ENCODE peak calls at places on chromosomes 5 and 9, in ten cellular contexts. One of them, this sample, is unnamed.
A peak's percentile ranks its signal among the peaks of the same experiment; 100 is the strongest.

GRCh38 chr5:79236364-79236969 is 536 bp downstream of the JMY start:
- DNase-seq in stomach: no peak
- DNase-seq in lower lobe of right lung: no peak
- DNase-seq in mesenchymal stem cell: peak; percentile 46
- DNase-seq in cardiac muscle cell: peak; percentile 31
- DNase-seq in CD8-positive, alpha-beta memory T cell: peak; percentile 16
- DNase-seq in GM12878: no peak
- DNase-seq in uterus: no peak
- DNase-seq in Karpas-422: no peak
- DNase-seq in aorta: peak; percentile 52
- DNase-seq in this sample: peak; percentile 5

GRCh38 chr9:110452227-110452801 is 114.7 kb upstream of the TXNDC8 start:
- DNase-seq in lower lobe of right lung: no peak
- DNase-seq in uterus: no peak
- DNase-seq in cardiac muscle cell: peak; percentile 45
- DNase-seq in CD8-positive, alpha-beta memory T cell: no peak
- DNase-seq in stomach: no peak
- DNase-seq in GM12878: no peak
- DNase-seq in Karpas-422: peak; percentile 57
- DNase-seq in mesenchymal stem cell: peak; percentile 19
- DNase-seq in aorta: no peak
- DNase-seq in this sample: peak; percentile 29

GRCh38 chr9:5529683-5530221 is 19.4 kb downstream of the PDCD1LG2 start:
- DNase-seq in mesenchymal stem cell: no peak
- DNase-seq in CD8-positive, alpha-beta memory T cell: no peak
- DNase-seq in uterus: no peak
- DNase-seq in stomach: no peak
- DNase-seq in aorta: no peak
- DNase-seq in cardiac muscle cell: no peak
- DNase-seq in lower lobe of right lung: no peak
- DNase-seq in Karpas-422: peak; percentile 77
- DNase-seq in GM12878: peak; percentile 73
- DNase-seq in this sample: peak; percentile 64

GRCh38 chr9:88605500-88606172 is 70.7 kb downstream of the NXNL2 start:
- DNase-seq in CD8-positive, alpha-beta memory T cell: no peak
- DNase-seq in aorta: no peak
- DNase-seq in uterus: no peak
- DNase-seq in cardiac muscle cell: peak; percentile 56
- DNase-seq in mesenchymal stem cell: peak; percentile 74
- DNase-seq in stomach: no peak
- DNase-seq in lower lobe of right lung: no peak
- DNase-seq in GM12878: no peak
- DNase-seq in Karpas-422: no peak
- DNase-seq in this sample: no peak

GRCh38 chr9:111860443-111860842 is 36.2 kb upstream of the UGCG start:
- DNase-seq in mesenchymal stem cell: no peak
- DNase-seq in Karpas-422: no peak
- DNase-seq in cardiac muscle cell: no peak
- DNase-seq in uterus: no peak
- DNase-seq in GM12878: no peak
- DNase-seq in aorta: no peak
- DNase-seq in CD8-positive, alpha-beta memory T cell: no peak
- DNase-seq in stomach: no peak
- DNase-seq in lower lobe of right lung: no peak
- DNase-seq in this sample: no peak

GRCh38 chr5:108642170-108642906 is 105.4 kb upstream of the FER start:
- DNase-seq in cardiac muscle cell: peak; percentile 86
- DNase-seq in mesenchymal stem cell: peak; percentile 78
- DNase-seq in stomach: peak; percentile 38
- DNase-seq in lower lobe of right lung: no peak
- DNase-seq in GM12878: peak; percentile 68
- DNase-seq in aorta: peak; percentile 57
- DNase-seq in CD8-positive, alpha-beta memory T cell: peak; percentile 15
- DNase-seq in Karpas-422: peak; percentile 86
- DNase-seq in uterus: peak; percentile 18
- DNase-seq in this sample: peak; percentile 69

GRCh38 chr5:9776525-9776924 is 146.4 kb upstream of the TAS2R1 start:
- DNase-seq in Karpas-422: no peak
- DNase-seq in lower lobe of right lung: no peak
- DNase-seq in stomach: no peak
- DNase-seq in mesenchymal stem cell: peak; percentile 54
- DNase-seq in GM12878: no peak
- DNase-seq in cardiac muscle cell: peak; percentile 27
- DNase-seq in uterus: no peak
- DNase-seq in aorta: no peak
- DNase-seq in CD8-positive, alpha-beta memory T cell: no peak
- DNase-seq in this sample: peak; percentile 58

GRCh38 chr9:98642661-98643312 is 65.9 kb downstream of the GABBR2 start:
- DNase-seq in uterus: no peak
- DNase-seq in mesenchymal stem cell: no peak
- DNase-seq in cardiac muscle cell: no peak
- DNase-seq in Karpas-422: no peak
- DNase-seq in stomach: no peak
- DNase-seq in aorta: no peak
- DNase-seq in lower lobe of right lung: no peak
- DNase-seq in CD8-positive, alpha-beta memory T cell: no peak
- DNase-seq in GM12878: no peak
- DNase-seq in this sample: no peak

GRCh38 chr5:153968761-153969562 is 69.7 kb downstream of the FAM114A2 start:
- DNase-seq in lower lobe of right lung: no peak
- DNase-seq in aorta: no peak
- DNase-seq in cardiac muscle cell: no peak
- DNase-seq in uterus: no peak
- DNase-seq in stomach: no peak
- DNase-seq in CD8-positive, alpha-beta memory T cell: no peak
- DNase-seq in mesenchymal stem cell: no peak
- DNase-seq in Karpas-422: no peak
- DNase-seq in GM12878: no peak
- DNase-seq in this sample: no peak

GRCh38 chr5:153965102-153965645 is 73.5 kb downstream of the FAM114A2 start:
- DNase-seq in uterus: peak; percentile 26
- DNase-seq in Karpas-422: peak; percentile 88
- DNase-seq in aorta: no peak
- DNase-seq in cardiac muscle cell: peak; percentile 69
- DNase-seq in stomach: peak; percentile 33
- DNase-seq in mesenchymal stem cell: peak; percentile 69
- DNase-seq in lower lobe of right lung: no peak
- DNase-seq in CD8-positive, alpha-beta memory T cell: peak; percentile 9
- DNase-seq in GM12878: peak; percentile 13
- DNase-seq in this sample: peak; percentile 31

GRCh38 chr5:153969563-153969895 is 69.2 kb downstream of the FAM114A2 start:
- DNase-seq in Karpas-422: no peak
- DNase-seq in cardiac muscle cell: no peak
- DNase-seq in mesenchymal stem cell: no peak
- DNase-seq in stomach: no peak
- DNase-seq in lower lobe of right lung: no peak
- DNase-seq in uterus: no peak
- DNase-seq in aorta: no peak
- DNase-seq in CD8-positive, alpha-beta memory T cell: no peak
- DNase-seq in GM12878: no peak
- DNase-seq in this sample: no peak

GRCh38 chr5:153960269-153961215 is 78.2 kb downstream of the FAM114A2 start:
- DNase-seq in mesenchymal stem cell: peak; percentile 27
- DNase-seq in Karpas-422: no peak
- DNase-seq in GM12878: no peak
- DNase-seq in cardiac muscle cell: peak; percentile 14
- DNase-seq in CD8-positive, alpha-beta memory T cell: peak; percentile 4
- DNase-seq in uterus: no peak
- DNase-seq in stomach: no peak
- DNase-seq in lower lobe of right lung: no peak
- DNase-seq in aorta: no peak
- DNase-seq in this sample: no peak

GRCh38 chr5:153964201-153965101 is 74.3 kb downstream of the FAM114A2 start:
- DNase-seq in CD8-positive, alpha-beta memory T cell: no peak
- DNase-seq in cardiac muscle cell: no peak
- DNase-seq in mesenchymal stem cell: no peak
- DNase-seq in uterus: no peak
- DNase-seq in GM12878: no peak
- DNase-seq in aorta: no peak
- DNase-seq in lower lobe of right lung: no peak
- DNase-seq in Karpas-422: no peak
- DNase-seq in stomach: no peak
- DNase-seq in this sample: no peak
- H3K4me3 ChIP-seq in CD8-positive, alpha-beta memory T cell: no peak overlapping the region
- H3K4me3 ChIP-seq in cardiac muscle cell: no peak overlapping the region
- H3K4me3 ChIP-seq in mesenchymal stem cell: peak overlapping the region; percentile 44
- H3K4me3 ChIP-seq in uterus: no peak overlapping the region
- H3K4me3 ChIP-seq in GM12878: no peak overlapping the region
- H3K4me3 ChIP-seq in aorta: no peak overlapping the region
- H3K4me3 ChIP-seq in lower lobe of right lung: no peak overlapping the region
- H3K4me3 ChIP-seq in Karpas-422: no peak overlapping the region
- H3K4me3 ChIP-seq in stomach: no peak overlapping the region
- H3K4me3 ChIP-seq in this sample: no peak overlapping the region

GRCh38 chr5:174690256-174690655 is 34.1 kb upstream of the MSX2 start:
- DNase-seq in cardiac muscle cell: peak; percentile 6
- DNase-seq in stomach: no peak
- DNase-seq in mesenchymal stem cell: peak; percentile 61
- DNase-seq in lower lobe of right lung: no peak
- DNase-seq in aorta: no peak
- DNase-seq in CD8-positive, alpha-beta memory T cell: no peak
- DNase-seq in Karpas-422: no peak
- DNase-seq in GM12878: no peak
- DNase-seq in uterus: no peak
- DNase-seq in this sample: no peak
- H3K27me3 ChIP-seq in cardiac muscle cell: peaks cover 25% of the 10 kb centered on the region
- H3K27me3 ChIP-seq in stomach: peaks cover 74% of the 10 kb centered on the region
- H3K27me3 ChIP-seq in mesenchymal stem cell: peaks cover 82% of the 10 kb centered on the region
- H3K27me3 ChIP-seq in lower lobe of right lung: peaks cover 88% of the 10 kb centered on the region
- H3K27me3 ChIP-seq in aorta: no peaks in the 10 kb centered on the region
- H3K27me3 ChIP-seq in CD8-positive, alpha-beta memory T cell: peaks cover 16% of the 10 kb centered on the region
- H3K27me3 ChIP-seq in Karpas-422: no peaks in the 10 kb centered on the region
- H3K27me3 ChIP-seq in GM12878: peaks cover 7% of the 10 kb centered on the region
- H3K27me3 ChIP-seq in uterus: peaks cover 38% of the 10 kb centered on the region
- H3K27me3 ChIP-seq in this sample: peaks cover 15% of the 10 kb centered on the region

GRCh38 chr5:1763960-1764605 is 35.6 kb downstream of the MRPL36 start:
- DNase-seq in cardiac muscle cell: no peak
- DNase-seq in mesenchymal stem cell: no peak
- DNase-seq in aorta: peak; percentile 31
- DNase-seq in GM12878: no peak
- DNase-seq in Karpas-422: no peak
- DNase-seq in CD8-positive, alpha-beta memory T cell: no peak
- DNase-seq in stomach: no peak
- DNase-seq in lower lobe of right lung: peak; percentile 35
- DNase-seq in uterus: no peak
- DNase-seq in this sample: no peak

GRCh38 chr5:1764606-1764960 is 35.1 kb downstream of the MRPL36 start:
- DNase-seq in stomach: no peak
- DNase-seq in Karpas-422: no peak
- DNase-seq in GM12878: no peak
- DNase-seq in CD8-positive, alpha-beta memory T cell: no peak
- DNase-seq in cardiac muscle cell: no peak
- DNase-seq in mesenchymal stem cell: no peak
- DNase-seq in aorta: peak; percentile 30
- DNase-seq in lower lobe of right lung: peak; percentile 38
- DNase-seq in uterus: no peak
- DNase-seq in this sample: no peak

GRCh38 chr5:1767524-1768282 is 31.9 kb downstream of the MRPL36 start:
- DNase-seq in cardiac muscle cell: no peak
- DNase-seq in CD8-positive, alpha-beta memory T cell: no peak
- DNase-seq in aorta: peak; percentile 33
- DNase-seq in GM12878: no peak
- DNase-seq in Karpas-422: no peak
- DNase-seq in stomach: no peak
- DNase-seq in uterus: no peak
- DNase-seq in mesenchymal stem cell: no peak
- DNase-seq in lower lobe of right lung: peak; percentile 34
- DNase-seq in this sample: no peak

GRCh38 chr5:1765141-1765879 is 34.3 kb downstream of the MRPL36 start:
- DNase-seq in stomach: no peak
- DNase-seq in aorta: peak; percentile 35
- DNase-seq in cardiac muscle cell: no peak
- DNase-seq in mesenchymal stem cell: no peak
- DNase-seq in uterus: no peak
- DNase-seq in Karpas-422: peak; percentile 50
- DNase-seq in CD8-positive, alpha-beta memory T cell: no peak
- DNase-seq in lower lobe of right lung: peak; percentile 36
- DNase-seq in GM12878: no peak
- DNase-seq in this sample: no peak

GRCh38 chr5:1765880-1766235 is 33.8 kb downstream of the MRPL36 start:
- DNase-seq in GM12878: no peak
- DNase-seq in CD8-positive, alpha-beta memory T cell: no peak
- DNase-seq in mesenchymal stem cell: no peak
- DNase-seq in aorta: no peak
- DNase-seq in uterus: no peak
- DNase-seq in stomach: no peak
- DNase-seq in lower lobe of right lung: no peak
- DNase-seq in cardiac muscle cell: no peak
- DNase-seq in Karpas-422: no peak
- DNase-seq in this sample: no peak
- H3K4me3 ChIP-seq in GM12878: no peak overlapping the region
- H3K4me3 ChIP-seq in CD8-positive, alpha-beta memory T cell: no peak overlapping the region
- H3K4me3 ChIP-seq in mesenchymal stem cell: no peak overlapping the region
- H3K4me3 ChIP-seq in aorta: no peak overlapping the region
- H3K4me3 ChIP-seq in uterus: no peak overlapping the region
- H3K4me3 ChIP-seq in stomach: no peak overlapping the region
- H3K4me3 ChIP-seq in lower lobe of right lung: no peak overlapping the region
- H3K4me3 ChIP-seq in cardiac muscle cell: no peak overlapping the region
- H3K4me3 ChIP-seq in Karpas-422: no peak overlapping the region
- H3K4me3 ChIP-seq in this sample: no peak overlapping the region

DNA sequence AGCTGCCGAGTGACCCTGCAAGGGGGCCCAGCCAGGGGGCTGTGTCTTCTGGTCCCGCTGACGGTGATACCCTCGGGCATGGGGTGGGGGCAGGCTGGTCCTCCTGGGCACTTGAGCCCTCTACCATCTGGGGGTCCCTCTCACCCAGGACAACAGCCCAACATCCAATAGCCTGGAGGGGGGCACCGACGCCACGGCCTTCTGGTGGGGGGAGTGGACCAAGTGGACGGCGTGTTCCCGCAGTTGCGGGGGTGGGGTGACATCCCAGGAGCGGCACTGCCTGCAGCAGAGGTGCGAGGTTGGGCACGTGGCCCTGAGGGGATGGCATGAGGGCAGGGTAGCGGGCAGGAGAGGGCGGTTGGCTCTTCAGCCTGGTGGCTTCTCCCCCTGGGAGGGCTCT is 2.8 kb downstream of the ADAMTSL2 start:
- DNase-seq in CD8-positive, alpha-beta memory T cell: no peak
- DNase-seq in aorta: no peak
- DNase-seq in stomach: no peak
- DNase-seq in mesenchymal stem cell: no peak
- DNase-seq in lower lobe of right lung: no peak
- DNase-seq in Karpas-422: no peak
- DNase-seq in GM12878: no peak
- DNase-seq in uterus: no peak
- DNase-seq in cardiac muscle cell: no peak
- DNase-seq in this sample: no peak
- H3K27me3 ChIP-seq in CD8-positive, alpha-beta memory T cell: no peaks in the 10 kb centered on the region
- H3K27me3 ChIP-seq in aorta: no peaks in the 10 kb centered on the region
- H3K27me3 ChIP-seq in stomach: peaks cover 21% of the 10 kb centered on the region
- H3K27me3 ChIP-seq in mesenchymal stem cell: peaks cover 54% of the 10 kb centered on the region
- H3K27me3 ChIP-seq in lower lobe of right lung: peaks cover 14% of the 10 kb centered on the region
- H3K27me3 ChIP-seq in Karpas-422: no peaks in the 10 kb centered on the region
- H3K27me3 ChIP-seq in GM12878: peaks cover 8% of the 10 kb centered on the region
- H3K27me3 ChIP-seq in uterus: no peaks in the 10 kb centered on the region
- H3K27me3 ChIP-seq in cardiac muscle cell: no peaks in the 10 kb centered on the region
- H3K27me3 ChIP-seq in this sample: peaks cover 22% of the 10 kb centered on the region

GRCh38 chr5:65103674-65104035 is 334.9 kb downstream of the CWC27 start:
- DNase-seq in aorta: no peak
- DNase-seq in CD8-positive, alpha-beta memory T cell: no peak
- DNase-seq in GM12878: no peak
- DNase-seq in stomach: no peak
- DNase-seq in mesenchymal stem cell: no peak
- DNase-seq in Karpas-422: no peak
- DNase-seq in lower lobe of right lung: no peak
- DNase-seq in uterus: peak; percentile 18
- DNase-seq in cardiac muscle cell: no peak
- DNase-seq in this sample: no peak
- H3K4me3 ChIP-seq in aorta: no peak overlapping the region
- H3K4me3 ChIP-seq in CD8-positive, alpha-beta memory T cell: peak overlapping the region; percentile 57
- H3K4me3 ChIP-seq in GM12878: peak overlapping the region; percentile 86
- H3K4me3 ChIP-seq in stomach: peak overlapping the region; percentile 54
- H3K4me3 ChIP-seq in mesenchymal stem cell: peak overlapping the region; percentile 71
- H3K4me3 ChIP-seq in Karpas-422: no peak overlapping the region
- H3K4me3 ChIP-seq in lower lobe of right lung: peak overlapping the region; percentile 67
- H3K4me3 ChIP-seq in uterus: peak overlapping the region; percentile 36
- H3K4me3 ChIP-seq in cardiac muscle cell: no peak overlapping the region
- H3K4me3 ChIP-seq in this sample: peak overlapping the region; percentile 64